ENCODE peak calls at places on chromosomes 7 and 10, in five cellular contexts. V is omental fat pad, U is GM20000, R is HCT116, B is B cell. Q is an unnamed sample.

GRCh38 chr7:14377646-14378266 is 388.3 kb upstream of the ETV1 start:
- DNase-seq in V (no peak), R (no peak), B (no peak), U (no peak), Q (no peak)

GRCh38 chr7:99036531-99037175 is 107.3 kb downstream of the SMURF1 start:
- DNase-seq in V (no peak), B (no peak), U (no peak), R (no peak), Q (no peak)

GRCh38 chr10:133058267-133059092 is 29.2 kb upstream of the ADGRA1 start:
- DNase-seq in V (no peak), B (no peak), U (no peak), R (no peak), Q (no peak)

GRCh38 chr10:8137726-8138125 is 83.2 kb downstream of the GATA3 start:
- DNase-seq in V (no peak), B (no peak), U (no peak), R (no peak), Q (no peak)

GRCh38 chr10:28853195-28853594 is 175.9 kb downstream of the BAMBI start:
- DNase-seq in B (no peak), R (no peak), V (no peak), U (no peak), Q (peak)

GRCh38 chr7:155230169-155230593 is 67.5 kb upstream of the INSIG1 start:
- DNase-seq in B (no peak), R (peak), U (no peak), V (no peak), Q (no peak)

GRCh38 chr7:39749177-39749576 is 125.8 kb downstream of the RALA start:
- DNase-seq in B (no peak), R (no peak), V (no peak), U (no peak), Q (no peak)

GRCh38 chr10:33483124-33483794 is 148.8 kb upstream of the NRP1 start:
- DNase-seq in U (no peak), B (no peak), V (no peak), R (no peak), Q (no peak)

GRCh38 chr7:114539575-114539974 is 125.0 kb downstream of the FOXP2 start:
- DNase-seq in B (no peak), V (no peak), R (peak), U (no peak), Q (no peak)

GRCh38 chr10:100510533-100511308 is 8.9 kb downstream of the SEC31B start:
- DNase-seq in B (no peak), U (no peak), R (no peak), V (no peak), Q (no peak)

GRCh38 chr7:26492816-26493215 is 201.2 kb downstream of the SNX10 start:
- DNase-seq in B (no peak), R (no peak), V (no peak), U (no peak), Q (no peak)

GRCh38 chr7:155844019-155844453 is 31.8 kb upstream of the SHH start:
- DNase-seq in U (no peak), R (no peak), B (no peak), V (no peak), Q (no peak)

GRCh38 chr7:23357190-23358093 is 58.3 kb downstream of the MALSU1 start:
- DNase-seq in U (peak), B (peak), R (peak), V (no peak), Q (no peak)

GRCh38 chr10:123755061-123755460 is 88.9 kb downstream of the GPR26 start:
- DNase-seq in U (no peak), V (no peak), R (no peak), B (no peak), Q (no peak)

GRCh38 chr10:93352638-93353383 is 129.3 kb downstream of the MYOF start:
- DNase-seq in B (peak), U (peak), V (no peak), R (no peak), Q (no peak)

GRCh38 chr7:150446288-150446938 is 4.0 kb upstream of the GIMAP8 start:
- DNase-seq in V (no peak), R (no peak), B (no peak), U (no peak), Q (no peak)

GRCh38 chr10:129952771-129953489 is 11.1 kb downstream of the EBF3 start:
- DNase-seq in V (no peak), R (no peak), B (no peak), U (no peak), Q (no peak)

GRCh38 chr10:72702868-72703581 is 11.1 kb downstream of the MCU start:
- DNase-seq in R (no peak), U (no peak), V (no peak), B (no peak), Q (no peak)

GRCh38 chr7:76390092-76390491 is 19.4 kb downstream of the SSC4D start:
- DNase-seq in V (no peak), B (no peak), U (no peak), R (no peak), Q (no peak)

GRCh38 chr10:24495666-24496065 is 228.0 kb downstream of the ARHGAP21 start:
- DNase-seq in V (no peak), U (no peak), R (no peak), B (no peak), Q (no peak)

GRCh38 chr7:25862254-25862992 is 289.6 kb upstream of the NFE2L3 start:
- DNase-seq in V (peak), U (peak), R (peak), B (peak), Q (peak)

GRCh38 chr7:4707134-4707651 is 25.1 kb downstream of the FOXK1 start:
- DNase-seq in R (no peak), U (no peak), V (no peak), B (no peak), Q (no peak)

GRCh38 chr7:85823379-85823778 is 636.5 kb upstream of the SEMA3D start:
- DNase-seq in B (no peak), U (no peak), V (no peak), R (no peak), Q (no peak)

GRCh38 chr10:6035926-6036575 is 26.1 kb downstream of the IL2RA start:
- DNase-seq in R (no peak), B (no peak), V (no peak), U (no peak), Q (no peak)

GRCh38 chr10:132158122-132158741 is 28.5 kb upstream of the DPYSL4 start:
- DNase-seq in B (peak), U (peak), R (peak), V (no peak), Q (no peak)

GRCh38 chr10:70271996-70272924 is 11.5 kb downstream of the NPFFR1 start:
- DNase-seq in U (no peak), B (no peak), V (peak), R (no peak), Q (no peak)

GRCh38 chr10:131119626-131120355 is 191.7 kb downstream of the TCERG1L start:
- DNase-seq in U (no peak), V (no peak), R (no peak), B (no peak), Q (no peak)

GRCh38 chr7:128783143-128783799 is 7.7 kb upstream of the OPN1SW start:
- DNase-seq in B (no peak), U (no peak), R (peak), V (no peak), Q (peak)

GRCh38 chr7:87152897-87153641 is 816 bp downstream of the DMTF1 start:
- DNase-seq in V (no peak), U (peak), R (no peak), B (no peak), Q (no peak)

GRCh38 chr10:90675621-90676020 is 182.2 kb downstream of the HTR7 start:
- DNase-seq in V (no peak), B (no peak), U (no peak), R (no peak), Q (no peak)

GRCh38 chr7:6160191-6160623 is 112.2 kb downstream of the CYTH3 start:
- DNase-seq in U (no peak), V (no peak), B (no peak), R (no peak), Q (peak)

GRCh38 chr10:121536271-121536918 is 61.8 kb downstream of the FGFR2 start:
- DNase-seq in B (no peak), R (no peak), U (no peak), V (no peak), Q (no peak)

GRCh38 chr10:91536101-91536500 is 96.8 kb downstream of the PPP1R3C start:
- DNase-seq in B (no peak), U (no peak), R (no peak), V (no peak), Q (no peak)

GRCh38 chr10:89278034-89278535 is 23.8 kb upstream of the IFIT2 start:
- DNase-seq in B (no peak), V (no peak), U (no peak), R (peak), Q (no peak)

GRCh38 chr10:4770766-4771553 is 55.0 kb upstream of the AKR1E2 start:
- DNase-seq in V (no peak), B (no peak), R (peak), U (no peak), Q (no peak)

GRCh38 chr10:118662228-118663035 is 67.0 kb upstream of the PRLHR start:
- DNase-seq in B (no peak), U (no peak), V (no peak), R (no peak), Q (no peak)

GRCh38 chr10:15141136-15142067 is 27.1 kb downstream of the NMT2 start:
- DNase-seq in U (peak), R (no peak), V (no peak), B (peak), Q (no peak)

GRCh38 chr10:96073722-96074121 is 30.3 kb downstream of the CCNJ start:
- DNase-seq in U (no peak), B (no peak), V (no peak), R (peak), Q (no peak)

GRCh38 chr10:4498763-4499251 is 327.2 kb upstream of the AKR1E2 start:
- DNase-seq in U (no peak), V (no peak), R (no peak), B (no peak), Q (no peak)

GRCh38 chr10:82811621-82812020 is 936.6 kb downstream of the NRG3 start:
- DNase-seq in U (peak), B (no peak), V (no peak), R (no peak), Q (no peak)
- TF ChIP-seq CTCF in U (peak), B (no peak), V (no peak), R (peak), Q (peak)

GRCh38 chr7:47580811-47581331 is 1.0 kb downstream of the TNS3 start:
- DNase-seq in V (no peak), R (no peak), U (no peak), B (no peak), Q (no peak)
- TF ChIP-seq CTCF in V (no peak), R (no peak), U (no peak), B (no peak), Q (no peak)

GRCh38 chr10:102669206-102670064 is 25.2 kb downstream of the TRIM8 start:
- DNase-seq in R (peak), B (no peak), V (no peak), U (no peak), Q (no peak)
- TF ChIP-seq CTCF in R (peak), B (no peak), V (no peak), U (no peak), Q (no peak)

GRCh38 chr7:130719550-130719949 is 14.5 kb downstream of the KLF14 start:
- DNase-seq in B (no peak), V (no peak), R (no peak), U (no peak), Q (no peak)

GRCh38 chr7:130723784-130724183 is 10.2 kb downstream of the KLF14 start:
- DNase-seq in U (no peak), R (no peak), B (no peak), V (no peak), Q (no peak)

GRCh38 chr7:130721486-130722277 is 12.3 kb downstream of the KLF14 start:
- DNase-seq in B (no peak), U (peak), R (peak), V (no peak), Q (peak)
- TF ChIP-seq CTCF in B (no peak), U (peak), R (peak), V (peak), Q (no peak)

DNA sequence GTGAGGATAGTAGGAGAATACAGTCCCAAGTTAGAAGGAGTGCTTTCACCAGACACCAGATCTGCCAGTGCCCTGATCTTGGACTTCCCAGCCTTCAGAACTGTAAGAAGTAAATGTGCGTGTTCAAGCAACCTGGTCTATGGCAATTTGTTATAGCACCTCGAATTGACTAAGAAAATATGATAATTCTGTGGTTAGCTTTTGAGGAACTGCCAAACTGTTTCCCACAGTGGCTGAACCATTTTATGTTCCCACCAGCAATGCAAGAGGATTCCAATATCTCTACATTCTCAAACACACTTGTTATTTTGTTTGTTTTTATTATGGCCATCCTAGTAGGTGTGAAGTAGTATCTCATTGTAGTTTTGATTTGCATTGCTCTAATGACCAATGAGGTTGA is 47.0 kb downstream of the RBM20 start:
- DNase-seq in R (no peak), V (no peak), B (no peak), U (no peak), Q (no peak)
- TF ChIP-seq CTCF in R (no peak), V (no peak), B (no peak), U (no peak), Q (no peak)

GRCh38 chr7:96212474-96212873 is 109.4 kb downstream of the SLC25A13 start:
- DNase-seq in R (no peak), B (no peak), V (no peak), U (no peak), Q (no peak)
- TF ChIP-seq CTCF in R (no peak), B (no peak), V (no peak), U (no peak), Q (no peak)